ENCODE peak calls at places on chromosome 6, in seven cellular contexts. D, P, E, W, A, R and L are unnamed samples.

GRCh38 chr6:165987483-165988305 is 180.0 kb downstream of the TBXT start:
- DNase-seq in D (peak), P (peak), E (no peak), W (peak), A (no peak), R (peak), L (no peak)

GRCh38 chr6:50712291-50712690 is 1.0 kb upstream of the TFAP2D start:
- DNase-seq in D (no peak), P (no peak), E (no peak), W (no peak), A (no peak), R (no peak), L (no peak)

GRCh38 chr6:144820270-144820669 is 535.1 kb downstream of the UTRN start:
- DNase-seq in D (no peak), P (no peak), E (peak), W (no peak), A (no peak), R (no peak), L (no peak)

GRCh38 chr6:74256387-74257180 is 560.6 kb downstream of the CD109 start:
- DNase-seq in D (no peak), P (no peak), E (no peak), W (no peak), A (no peak), R (no peak), L (no peak)

GRCh38 chr6:138593100-138593877 is 94.0 kb upstream of the NHSL1 start:
- DNase-seq in D (no peak), P (peak), E (peak), W (peak), A (no peak), R (peak), L (peak)

GRCh38 chr6:121314407-121315112 is 19.7 kb downstream of the TBC1D32 start:
- DNase-seq in D (no peak), P (no peak), E (no peak), W (no peak), A (no peak), R (no peak), L (no peak)

GRCh38 chr6:110529907-110530306 is 53.5 kb upstream of the SLC22A16 start:
- DNase-seq in D (no peak), P (no peak), E (no peak), W (no peak), A (no peak), R (no peak), L (no peak)

GRCh38 chr6:6332240-6332639 is 11.8 kb upstream of the F13A1 start:
- DNase-seq in D (no peak), P (no peak), E (no peak), W (no peak), A (no peak), R (no peak), L (no peak)

GRCh38 chr6:84019171-84019570 is 14.4 kb upstream of the MRAP2 start:
- DNase-seq in D (no peak), P (no peak), E (no peak), W (no peak), A (no peak), R (no peak), L (no peak)

GRCh38 chr6:107361568-107362270 is 97.6 kb downstream of the PDSS2 start:
- DNase-seq in D (no peak), P (no peak), E (no peak), W (no peak), A (no peak), R (no peak), L (no peak)

GRCh38 chr6:107354470-107354869 is 104.9 kb downstream of the PDSS2 start:
- DNase-seq in D (no peak), P (no peak), E (no peak), W (no peak), A (no peak), R (no peak), L (no peak)

GRCh38 chr6:107355659-107356058 is 103.7 kb downstream of the PDSS2 start:
- DNase-seq in D (no peak), P (no peak), E (no peak), W (no peak), A (no peak), R (no peak), L (no peak)

GRCh38 chr6:107360476-107360875 is 98.9 kb downstream of the PDSS2 start:
- DNase-seq in D (no peak), P (no peak), E (no peak), W (no peak), A (no peak), R (no peak), L (no peak)

GRCh38 chr6:107357842-107358241 is 101.5 kb downstream of the PDSS2 start:
- DNase-seq in D (no peak), P (no peak), E (no peak), W (no peak), A (no peak), R (no peak), L (no peak)
- TF ChIP-seq POLR2A in D (no peak), P (no peak), E (no peak), W (no peak), A (no peak), R (no peak), L (no peak)

GRCh38 chr6:143755301-143755744 is 77.6 kb downstream of the PHACTR2 start:
- DNase-seq in D (no peak), P (no peak), E (no peak), W (peak), A (no peak), R (no peak), L (no peak)

GRCh38 chr6:143754204-143754603 is 76.4 kb downstream of the PHACTR2 start:
- DNase-seq in D (no peak), P (no peak), E (no peak), W (no peak), A (no peak), R (peak), L (no peak)

GRCh38 chr6:143752459-143752858 is 74.7 kb downstream of the PHACTR2 start:
- DNase-seq in D (no peak), P (no peak), E (no peak), W (no peak), A (no peak), R (no peak), L (no peak)

GRCh38 chr6:143750945-143751344 is 73.2 kb downstream of the PHACTR2 start:
- DNase-seq in D (no peak), P (no peak), E (no peak), W (no peak), A (no peak), R (no peak), L (no peak)

DNA sequence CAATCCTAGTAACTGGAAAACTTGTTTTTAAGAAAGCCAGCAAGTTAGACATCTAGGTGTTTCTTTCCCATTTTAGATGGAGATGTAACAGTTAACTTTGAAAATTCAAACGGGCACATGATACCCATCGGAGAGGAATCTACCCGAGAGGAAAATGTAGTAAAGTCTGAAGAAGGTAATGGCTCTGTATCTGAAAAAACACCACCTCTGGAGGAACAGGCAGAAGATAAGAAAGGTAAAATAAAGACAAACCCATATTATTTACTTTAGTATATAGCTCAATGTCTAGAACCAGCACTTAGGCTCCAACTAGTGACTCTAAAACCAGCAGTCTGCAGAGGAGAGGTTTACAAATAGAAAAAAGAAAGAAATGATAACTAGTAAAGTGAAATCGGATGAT is 75.9 kb downstream of the PHACTR2 start:
- DNase-seq in D (no peak), P (no peak), E (no peak), W (no peak), A (no peak), R (no peak), L (no peak)
- TF ChIP-seq POLR2A in D (no peak), P (no peak), E (no peak), W (no peak), A (no peak), R (no peak), L (no peak)

DNA sequence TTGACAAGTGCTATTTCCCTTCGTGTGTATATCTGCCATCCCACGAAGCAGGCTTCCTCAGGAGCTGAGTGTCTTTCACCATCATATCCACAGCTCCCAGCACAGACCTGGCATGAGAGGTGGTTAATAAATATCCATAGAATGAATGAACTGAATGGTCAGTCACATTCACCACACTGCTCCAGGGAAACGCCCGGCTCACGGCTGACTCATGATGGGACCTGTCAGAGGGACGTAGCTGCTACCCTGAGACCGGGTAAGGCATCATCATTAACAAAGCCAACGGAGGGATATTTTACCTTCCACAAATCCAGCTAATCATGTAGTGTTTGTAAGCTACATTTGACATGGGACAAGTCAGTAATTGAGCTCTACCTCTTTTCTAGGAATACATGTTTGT is 12.5 kb downstream of the AGPAT4 start:
- DNase-seq in D (no peak), P (no peak), E (no peak), W (peak), A (no peak), R (no peak), L (no peak)
- TF ChIP-seq POLR2A in D (no peak), P (no peak), E (no peak), W (no peak), A (no peak), R (no peak), L (no peak)

DNA sequence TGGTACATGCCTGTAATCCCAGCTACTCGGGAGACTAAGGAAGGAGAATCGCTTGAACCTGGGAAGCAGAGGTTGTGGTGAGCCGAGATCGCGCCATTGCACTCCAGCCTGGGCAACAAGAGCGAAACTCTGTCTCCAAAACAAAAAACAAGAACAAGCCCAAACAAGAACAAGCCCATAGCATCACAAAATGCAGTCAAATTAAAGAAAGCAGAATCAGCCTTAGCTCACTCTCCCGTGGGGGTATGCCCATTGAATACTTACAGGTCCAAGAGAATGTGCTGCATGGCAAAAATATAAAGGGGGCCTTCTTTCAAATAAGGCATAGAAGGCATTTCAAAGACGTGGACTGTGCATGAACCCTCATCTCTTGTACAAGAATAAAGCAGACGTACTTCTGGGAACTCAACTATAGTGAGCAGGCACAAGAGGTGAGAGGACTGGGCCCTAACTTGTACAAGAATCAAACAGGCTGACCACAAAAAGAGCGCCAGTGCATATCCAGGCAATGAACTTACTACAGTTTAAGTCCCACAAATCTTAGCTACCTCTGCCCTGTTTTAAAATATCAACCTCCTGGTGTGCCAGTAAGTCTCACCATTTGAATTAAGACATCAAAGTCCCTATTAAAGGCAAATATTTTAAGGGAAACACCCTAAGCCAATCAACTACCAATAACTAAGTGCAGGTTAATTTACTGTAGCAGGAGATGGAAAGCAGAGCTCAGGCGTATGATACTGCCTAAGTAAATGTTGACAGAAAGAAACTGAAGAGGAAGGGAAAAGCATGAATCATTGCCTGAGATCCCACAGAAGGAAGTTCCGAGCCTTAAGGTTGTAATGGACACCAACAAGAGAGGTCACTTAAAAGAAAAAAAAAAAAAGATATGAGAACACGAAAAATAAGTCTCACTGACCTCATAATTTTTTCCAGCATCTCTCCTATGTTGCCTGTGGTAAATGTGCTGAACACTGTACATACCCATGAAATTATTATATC is 37.4 kb downstream of the TOMM6 start:
- DNase-seq in D (no peak), P (no peak), E (no peak), W (peak), A (no peak), R (no peak), L (no peak)
- TF ChIP-seq POLR2A in D (no peak), P (no peak), E (no peak), W (no peak), A (no peak), R (no peak), L (no peak)

GRCh38 chr6:167742719-167743303 is 83.9 kb upstream of the AFDN start:
- DNase-seq in D (no peak), P (no peak), E (peak), W (no peak), A (no peak), R (no peak), L (no peak)
- TF ChIP-seq POLR2A in D (no peak), P (no peak), E (no peak), W (no peak), A (no peak), R (no peak), L (no peak)

DNA sequence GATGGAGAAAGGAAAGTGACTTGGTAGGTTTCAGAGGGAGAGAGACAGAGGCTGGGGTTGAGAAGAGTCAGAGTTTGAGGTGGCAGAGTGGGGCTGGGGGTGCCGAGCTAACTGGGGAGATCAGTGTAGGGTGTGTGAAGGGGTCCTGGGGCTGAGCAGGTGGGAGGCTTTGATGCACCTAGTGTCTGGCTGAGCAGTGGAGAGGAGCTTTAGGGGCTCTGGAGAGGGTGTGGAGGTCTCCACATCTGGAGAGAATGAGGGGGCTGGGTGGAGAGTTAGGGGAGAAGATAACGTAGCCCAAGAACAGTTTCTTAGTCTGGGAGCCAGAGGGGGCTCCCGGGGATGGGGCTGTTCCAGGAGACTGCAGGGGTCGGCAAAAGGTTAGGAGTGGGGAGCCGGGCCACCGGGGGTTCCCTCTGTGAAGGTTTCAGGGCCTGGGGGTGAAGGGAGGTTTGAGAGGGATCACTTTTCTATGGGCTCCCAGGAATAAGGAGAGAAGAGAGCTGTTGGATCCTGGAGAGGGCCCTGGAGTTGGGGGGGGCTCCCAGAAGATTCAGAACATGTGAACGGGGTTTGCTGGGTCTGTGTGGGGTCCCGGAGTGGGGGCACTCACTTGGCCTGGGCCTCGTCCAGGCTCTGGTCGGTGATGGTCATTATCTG is 790 bp downstream of the PBX2 start:
- DNase-seq in D (no peak), P (no peak), E (no peak), W (no peak), A (no peak), R (no peak), L (no peak)
- TF ChIP-seq POLR2A in D (no peak), P (no peak), E (peak), W (no peak), A (no peak), R (no peak), L (no peak)

GRCh38 chr6:105483492-105483891 is 80.6 kb upstream of the PREP start:
- DNase-seq in D (no peak), P (no peak), E (no peak), W (no peak), A (no peak), R (no peak), L (no peak)
- TF ChIP-seq POLR2A in D (no peak), P (no peak), E (no peak), W (no peak), A (no peak), R (no peak), L (no peak)

GRCh38 chr6:112936476-112936875 is 589.3 kb downstream of the RFPL4B start:
- DNase-seq in D (no peak), P (no peak), E (no peak), W (no peak), A (no peak), R (no peak), L (no peak)
- TF ChIP-seq POLR2A in D (no peak), P (no peak), E (no peak), W (no peak), A (no peak), R (no peak), L (no peak)

DNA sequence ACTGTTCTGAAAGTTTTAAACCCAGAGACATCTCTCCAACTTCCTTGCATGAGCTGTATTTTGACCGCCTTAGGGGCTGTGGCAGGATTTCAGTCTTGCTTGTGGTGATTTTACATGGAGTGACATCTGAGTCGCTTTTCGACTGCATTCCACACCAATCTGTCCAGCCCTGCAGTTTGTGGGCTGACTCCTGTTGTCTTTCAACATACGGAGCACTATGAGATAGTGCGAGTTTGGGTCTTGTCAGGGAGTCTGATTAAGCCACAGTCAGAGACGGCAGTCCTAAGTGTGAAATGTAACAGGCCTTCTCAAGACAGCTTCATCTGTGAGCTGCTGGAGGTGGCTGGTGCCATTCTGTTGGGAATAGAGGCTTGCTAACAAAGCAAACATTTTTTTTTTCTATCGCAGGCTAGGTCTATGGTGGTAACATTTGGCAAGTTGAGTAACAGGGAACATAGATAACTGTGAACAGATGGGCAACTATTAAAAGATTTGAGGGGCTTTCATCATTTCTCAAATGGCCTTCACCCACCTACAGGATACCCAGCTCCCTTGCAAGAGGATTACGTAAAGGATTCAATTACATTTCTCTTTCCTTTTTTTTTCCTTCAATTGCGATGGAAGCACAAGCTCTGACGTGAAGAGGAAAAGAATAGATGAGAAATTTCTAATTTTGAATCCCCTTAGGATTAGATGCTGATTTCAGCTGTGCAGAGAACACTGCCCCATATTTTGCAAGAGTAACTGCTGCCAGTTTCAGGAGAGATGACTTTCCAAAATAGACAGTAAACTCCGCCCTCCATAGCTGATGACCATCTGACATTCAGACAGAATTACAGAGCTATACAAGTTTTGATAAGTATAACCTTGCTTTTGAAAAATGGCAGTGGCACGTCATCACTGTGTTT is 25.1 kb downstream of the CAP2 start:
- DNase-seq in D (no peak), P (no peak), E (no peak), W (no peak), A (no peak), R (no peak), L (no peak)
- TF ChIP-seq POLR2A in D (no peak), P (no peak), E (no peak), W (no peak), A (no peak), R (no peak), L (no peak)

GRCh38 chr6:132816665-132817064 is 2.3 kb downstream of the RPS12 start:
- DNase-seq in D (no peak), P (no peak), E (no peak), W (no peak), A (no peak), R (no peak), L (no peak)
- TF ChIP-seq POLR2A in D (no peak), P (no peak), E (no peak), W (no peak), A (no peak), R (no peak), L (no peak)